ENCODE peak calls at places on chromosomes 1 and 21, in eight cellular contexts. U, S, O, Z, L, P, M and V are unnamed samples.

GRCh38 chr1:160261526-160261877 is 847 bp downstream of the DCAF8 start:
- DNase-seq in U (no peak), S (peak; percentile 89), O (peak; percentile 32), Z (no peak), L (no peak), P (peak; percentile 83), M (peak; percentile 85), V (peak; percentile 65)

GRCh38 chr1:200771625-200772555 is 33.2 kb downstream of the CAMSAP2 start:
- DNase-seq in U (peak; percentile 32), S (no peak), O (no peak), Z (no peak), L (no peak), P (no peak), M (no peak), V (no peak)

GRCh38 chr1:16380868-16381267 is 13.8 kb downstream of the SZRD1 start:
- DNase-seq in U (no peak), S (no peak), O (no peak), Z (no peak), L (no peak), P (no peak), M (no peak), V (no peak)

GRCh38 chr21:40886931-40887330 is 40.0 kb upstream of the DSCAM start:
- DNase-seq in U (no peak), S (no peak), O (no peak), Z (no peak), L (no peak), P (no peak), M (no peak), V (no peak)

GRCh38 chr1:204073837-204074273 is 940 bp downstream of the SOX13 start:
- DNase-seq in U (no peak), S (peak; percentile 18), O (no peak), Z (no peak), L (no peak), P (no peak), M (no peak), V (no peak)

GRCh38 chr21:37903396-37903795 is 12.9 kb downstream of the KCNJ6 start:
- DNase-seq in U (no peak), S (no peak), O (no peak), Z (no peak), L (no peak), P (no peak), M (no peak), V (no peak)

GRCh38 chr1:98048234-98048633 is 127.4 kb upstream of the DPYD start:
- DNase-seq in U (no peak), S (peak; percentile 26), O (no peak), Z (peak; percentile 56), L (peak; percentile 89), P (peak; percentile 13), M (peak; percentile 84), V (peak; percentile 77)

GRCh38 chr1:205325334-205325884 is 3.9 kb upstream of the NUAK2 start:
- DNase-seq in U (peak; percentile 63), S (peak; percentile 87), O (peak; percentile 37), Z (peak; percentile 67), L (peak; percentile 80), P (peak; percentile 52), M (peak; percentile 84), V (peak; percentile 66)

GRCh38 chr1:92502247-92502646 is 15.5 kb upstream of the GFI1 start:
- DNase-seq in U (no peak), S (no peak), O (no peak), Z (no peak), L (no peak), P (no peak), M (no peak), V (no peak)

GRCh38 chr1:61079276-61079897 is 3.0 kb upstream of the NFIA start:
- DNase-seq in U (no peak), S (no peak), O (no peak), Z (no peak), L (no peak), P (no peak), M (peak; percentile 33), V (no peak)

GRCh38 chr1:27382950-27383627 is at the start of gene CD164L2:
- DNase-seq in U (no peak), S (no peak), O (no peak), Z (no peak), L (peak; percentile 93), P (no peak), M (no peak), V (no peak)

GRCh38 chr1:199691540-199691939 is 336.0 kb upstream of the NR5A2 start:
- DNase-seq in U (peak; percentile 42), S (no peak), O (no peak), Z (no peak), L (no peak), P (no peak), M (peak; percentile 98), V (peak; percentile 92)

GRCh38 chr1:17665950-17666720 is 89.0 kb upstream of the ACTL8 start:
- DNase-seq in U (no peak), S (no peak), O (no peak), Z (no peak), L (no peak), P (no peak), M (no peak), V (no peak)

GRCh38 chr1:68725353-68725752 is 228.5 kb upstream of the DEPDC1 start:
- DNase-seq in U (no peak), S (no peak), O (no peak), Z (no peak), L (no peak), P (no peak), M (peak; percentile 39), V (no peak)

DNA sequence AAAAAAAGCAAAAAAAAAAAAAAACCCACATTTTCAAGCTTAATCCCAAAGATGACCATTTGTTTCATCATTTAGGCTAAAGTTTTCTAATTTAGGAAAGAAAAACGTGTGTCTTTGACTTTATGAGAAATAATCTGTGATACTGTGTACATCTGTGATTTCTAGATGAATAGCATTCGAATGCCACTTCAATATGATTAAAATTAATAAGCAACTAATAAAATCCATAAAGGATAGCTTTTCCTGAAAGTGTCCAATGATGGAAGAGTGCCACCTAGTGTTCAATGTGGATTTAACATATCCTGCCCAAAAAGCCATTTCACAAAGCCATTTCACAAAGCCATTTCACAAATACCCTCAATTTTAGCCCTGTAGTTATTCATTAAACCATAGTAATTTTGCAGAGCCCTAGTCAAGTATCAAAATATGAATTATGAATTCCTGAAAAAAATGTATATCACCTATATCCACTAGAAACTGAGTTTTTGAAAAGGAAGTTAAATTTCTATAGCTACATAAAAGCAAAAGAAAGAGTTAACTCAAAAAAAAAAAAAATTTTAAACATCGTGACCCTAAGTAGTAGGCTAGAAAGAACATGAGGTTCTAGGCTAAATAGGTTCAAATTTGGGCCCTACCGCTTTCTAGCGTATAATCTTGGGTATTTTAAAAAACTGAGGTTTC is 19.1 kb downstream of the NME7 start:
- DNase-seq in U (peak; percentile 57), S (no peak), O (peak; percentile 19), Z (no peak), L (no peak), P (peak; percentile 43), M (peak; percentile 74), V (peak; percentile 63)
- TF ChIP-seq MAX in U (no peak), S (no peak), O (no peak), Z (no peak), L (no peak), P (no peak), M (no peak), V (no peak)

GRCh38 chr1:198610362-198610761 is 28.5 kb upstream of the PTPRC start:
- DNase-seq in U (no peak), S (no peak), O (no peak), Z (no peak), L (no peak), P (no peak), M (no peak), V (no peak)

GRCh38 chr1:198611219-198611618 is 27.6 kb upstream of the PTPRC start:
- DNase-seq in U (no peak), S (no peak), O (no peak), Z (no peak), L (no peak), P (no peak), M (no peak), V (no peak)

GRCh38 chr1:198607714-198608113 is 31.1 kb upstream of the PTPRC start:
- DNase-seq in U (no peak), S (no peak), O (no peak), Z (no peak), L (no peak), P (no peak), M (no peak), V (no peak)

GRCh38 chr1:198612471-198613265 is 26.2 kb upstream of the PTPRC start:
- DNase-seq in U (no peak), S (no peak), O (no peak), Z (no peak), L (no peak), P (no peak), M (no peak), V (no peak)
- TF ChIP-seq CTCF in U (no peak), S (no peak), O (no peak), Z (no peak), L (no peak), P (no peak), M (no peak), V (no peak)

DNA sequence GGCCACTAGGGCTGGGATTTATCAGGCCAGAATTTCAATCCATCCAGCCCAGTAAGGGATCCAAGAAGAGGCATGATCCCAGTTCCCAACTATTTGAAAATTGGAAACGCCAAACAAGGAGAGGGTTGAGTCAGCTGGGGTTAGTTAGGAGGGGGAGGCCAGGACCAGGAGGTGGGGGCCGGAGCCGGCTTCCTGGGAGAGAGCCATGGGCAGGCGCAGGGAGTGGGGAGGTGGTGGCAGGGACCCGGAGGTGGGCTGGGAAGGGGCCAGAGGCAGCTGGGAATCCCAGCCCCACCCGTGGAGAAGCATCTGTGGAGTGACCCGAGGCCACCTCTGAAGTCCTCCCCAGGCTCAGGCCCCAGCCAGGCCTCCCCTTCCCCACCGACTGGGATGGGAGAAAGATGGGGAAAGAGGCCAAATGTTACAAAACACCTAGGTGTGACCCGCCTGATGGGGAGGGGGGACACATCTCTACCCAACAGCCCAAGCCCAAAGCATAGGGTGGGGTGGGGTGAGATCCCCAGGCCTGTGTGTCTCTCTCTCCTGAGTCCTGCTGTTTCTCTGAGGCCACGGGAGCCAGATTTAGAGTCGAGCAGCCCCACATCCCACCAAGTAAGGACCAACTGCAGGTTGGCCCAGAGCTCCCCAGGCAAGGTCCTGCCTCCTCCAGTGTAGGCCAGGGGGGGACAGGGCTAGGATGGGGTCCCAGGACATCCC is 10.1 kb downstream of the HSPG2 start:
- DNase-seq in U (no peak), S (no peak), O (no peak), Z (no peak), L (no peak), P (no peak), M (peak; percentile 38), V (no peak)
- TF ChIP-seq MAX in U (no peak), S (no peak), O (no peak), Z (no peak), L (no peak), P (no peak), M (no peak), V (no peak)

DNA sequence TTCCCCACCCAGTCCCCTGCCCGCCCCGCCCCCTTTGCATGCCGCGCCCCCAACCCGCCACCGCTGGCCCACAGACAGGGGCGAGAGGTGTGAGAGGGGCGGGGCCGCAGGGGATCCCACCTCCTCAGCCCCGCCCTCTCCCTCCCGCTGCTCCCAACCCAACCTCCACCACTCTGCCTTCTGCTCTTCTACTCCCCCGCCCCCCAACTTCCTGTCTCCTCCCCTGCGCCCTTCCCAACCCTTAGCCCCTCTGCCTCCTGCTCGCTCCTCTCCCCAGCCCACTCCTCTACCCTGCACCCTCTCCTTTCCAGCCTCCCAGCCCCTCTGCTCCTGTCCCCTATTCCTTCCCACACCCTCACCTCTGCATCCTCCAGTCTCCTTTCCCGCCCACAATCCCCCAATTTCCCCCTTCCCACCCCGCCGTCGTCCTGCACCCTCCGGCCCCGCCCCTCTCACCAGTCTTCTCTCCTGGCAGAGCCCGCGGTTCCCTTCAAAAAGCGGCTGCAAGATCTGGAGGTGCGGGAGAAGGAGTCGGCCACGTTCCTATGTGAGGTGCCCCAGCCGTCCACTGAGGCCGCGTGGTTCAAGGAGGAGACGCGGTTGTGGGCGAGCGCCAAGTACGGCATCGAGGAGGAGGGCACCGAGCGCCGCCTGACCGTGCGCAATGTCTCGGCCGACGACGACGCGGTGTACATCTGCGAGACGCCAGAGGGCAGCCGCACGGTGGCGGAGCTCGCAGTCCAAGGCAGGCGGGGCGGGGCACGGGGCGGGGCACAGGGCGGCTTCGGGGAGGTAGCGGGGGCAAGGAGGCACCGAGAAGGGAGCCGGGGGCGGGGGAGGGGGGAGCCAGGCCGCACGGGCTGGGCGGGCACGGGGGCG is 5.4 kb downstream of the OBSCN start:
- DNase-seq in U (peak; percentile 65), S (peak; percentile 79), O (peak; percentile 9), Z (peak; percentile 73), L (peak; percentile 94), P (peak; percentile 25), M (peak; percentile 63), V (peak; percentile 89)
- TF ChIP-seq CTCF in U (peak; percentile 45), S (peak; percentile 56), O (peak; percentile 77), Z (peak; percentile 59), L (peak; percentile 22), P (peak; percentile 89), M (peak; percentile 73), V (peak; percentile 19)